ENCODE peak calls at places on chromosomes 13 and 19, in seven cellular contexts. O is Peyer's patch, Q is transverse colon, F is suprapubic skin, D is fibroblast of villous mesenchyme, A is A549, X is pancreas. G is an unnamed sample.

GRCh38 chr13:69389899-69390298 is 717.7 kb upstream of the ATXN8OS start:
- DNase-seq in X (no peak), Q (no peak), A (no peak), D (no peak), O (no peak), F (no peak), G (no peak)

GRCh38 chr19:16930753-16931152 is 42.0 kb downstream of the F2RL3 start:
- DNase-seq in X (peak; percentile 26), Q (no peak), O (no peak), D (no peak), A (no peak), F (no peak), G (no peak)

GRCh38 chr13:19607523-19608078 is 25.9 kb upstream of the MPHOSPH8 start:
- DNase-seq in O (no peak), Q (no peak), D (no peak), F (no peak), X (no peak), A (no peak), G (no peak)

GRCh38 chr19:33208371-33208770 is 14.2 kb downstream of the LRP3 start:
- DNase-seq in Q (no peak), D (no peak), F (no peak), X (peak; percentile 43), A (no peak), O (no peak), G (no peak)

GRCh38 chr19:7831452-7831851 is 1.4 kb downstream of the EVI5L start:
- DNase-seq in D (peak; percentile 38), O (no peak), Q (peak; percentile 25), F (no peak), X (no peak), A (peak; percentile 62), G (peak; percentile 55)

GRCh38 chr13:103866041-103866440 is 799.8 kb upstream of the SLC10A2 start:
- DNase-seq in O (no peak), F (no peak), D (no peak), X (no peak), Q (no peak), A (no peak), G (no peak)

GRCh38 chr13:94345374-94346195 is 133.9 kb downstream of the DCT start:
- DNase-seq in Q (no peak), F (no peak), X (no peak), O (no peak), A (peak; percentile 24), D (no peak), G (no peak)

GRCh38 chr13:29435125-29435911 is 160.2 kb downstream of the SLC7A1 start:
- DNase-seq in F (no peak), O (no peak), D (peak; percentile 95), Q (no peak), X (no peak), A (no peak), G (no peak)

GRCh38 chr19:54463531-54464043 is at the start of gene LENG9:
- DNase-seq in O (peak; percentile 100), F (peak; percentile 100), A (peak; percentile 100), X (peak; percentile 96), Q (peak; percentile 100), D (peak; percentile 99), G (peak; percentile 98)

GRCh38 chr13:110448677-110449076 is 112.8 kb downstream of the RAB20 start:
- DNase-seq in F (no peak), O (no peak), Q (no peak), X (no peak), A (no peak), D (no peak), G (no peak)

GRCh38 chr13:110450016-110450900 is 111.3 kb downstream of the RAB20 start:
- DNase-seq in A (no peak), F (no peak), X (no peak), Q (no peak), D (no peak), O (no peak), G (no peak)

GRCh38 chr13:110448230-110448629 is 113.3 kb downstream of the RAB20 start:
- DNase-seq in A (no peak), X (no peak), D (peak; percentile 84), F (no peak), Q (no peak), O (no peak), G (no peak)

GRCh38 chr13:110450941-110451340 is 110.6 kb downstream of the RAB20 start:
- DNase-seq in A (no peak), F (no peak), Q (no peak), X (no peak), D (no peak), O (no peak), G (no peak)

GRCh38 chr13:110449225-110450015 is 112.1 kb downstream of the RAB20 start:
- DNase-seq in A (no peak), O (no peak), X (no peak), Q (no peak), D (no peak), F (no peak), G (no peak)
- TF ChIP-seq CTCF in A (no peak), O (no peak), X (no peak), Q (no peak), D (no peak), F (no peak), G (no peak)

DNA sequence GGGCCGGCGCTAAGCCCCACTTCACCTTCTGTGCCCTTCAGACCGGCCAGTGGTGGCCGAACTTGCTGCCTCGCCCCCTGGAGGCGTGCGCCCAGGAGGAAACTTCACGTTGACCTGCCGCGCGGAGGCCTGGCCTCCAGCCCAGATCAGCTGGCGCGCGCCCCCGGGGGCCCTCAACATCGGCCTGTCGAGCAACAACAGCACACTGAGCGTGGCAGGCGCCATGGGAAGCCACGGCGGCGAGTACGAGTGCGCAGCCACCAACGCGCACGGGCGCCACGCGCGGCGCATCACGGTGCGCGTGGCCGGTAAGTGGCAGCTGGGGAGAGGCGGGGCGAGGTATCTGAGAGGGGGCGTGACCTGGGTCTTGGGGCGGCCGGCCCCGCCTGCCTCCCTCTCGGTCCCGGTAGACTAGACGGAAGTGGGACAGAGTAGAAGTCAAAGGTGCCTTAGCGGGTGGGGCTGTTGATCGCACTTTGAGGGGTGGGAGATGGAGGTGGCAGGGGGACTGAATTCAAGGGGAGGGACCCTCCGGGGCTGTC is 5.6 kb downstream of the ICAM5 start:
- DNase-seq in A (peak; percentile 61), Q (peak; percentile 74), D (peak; percentile 17), O (peak; percentile 88), F (no peak), X (no peak), G (peak; percentile 39)
- TF ChIP-seq CTCF in A (no peak), Q (no peak), D (peak; percentile 4), O (peak; percentile 3), F (no peak), X (no peak), G (no peak)

DNA sequence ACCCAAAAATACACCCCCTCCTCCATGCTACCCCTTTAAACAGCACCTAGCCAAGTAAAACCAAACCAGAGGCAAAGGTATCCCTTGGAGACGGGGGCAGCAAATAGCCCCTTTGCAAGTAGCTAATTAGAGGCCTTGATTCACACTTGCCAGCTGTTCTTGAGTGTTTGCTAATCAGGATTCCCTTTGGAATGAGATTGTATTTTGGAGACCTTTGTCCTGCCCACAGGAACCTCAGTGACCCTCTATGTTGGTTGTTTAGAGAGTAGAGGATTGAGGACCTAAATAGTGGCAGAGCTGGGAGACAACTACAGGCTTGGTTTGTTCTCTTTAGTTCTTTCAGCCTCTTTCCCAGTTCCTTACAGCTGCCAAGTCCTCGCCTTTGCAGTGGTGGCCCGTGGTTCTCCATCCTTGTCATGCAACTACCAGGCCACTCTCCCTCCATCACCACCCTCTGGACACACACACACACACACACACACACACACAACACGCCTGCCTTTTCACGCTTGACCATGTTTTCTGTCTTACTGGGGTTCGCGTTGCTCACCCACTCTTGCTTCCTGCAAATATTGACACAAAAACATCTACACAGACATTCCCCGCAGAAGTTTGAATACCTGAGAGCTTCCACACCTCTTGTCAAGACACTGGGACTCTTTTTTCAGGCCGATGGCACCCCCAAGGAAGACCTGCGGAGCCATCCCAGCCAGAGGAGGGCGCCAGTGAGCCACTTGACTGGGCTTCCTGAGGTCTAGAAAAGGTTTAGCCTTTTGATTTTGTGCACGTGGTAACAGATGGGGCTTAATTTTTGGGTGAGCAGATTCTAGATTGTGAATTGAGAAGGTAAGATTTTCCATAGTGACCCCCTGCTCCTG is 80.0 kb upstream of the GPR183 start:
- DNase-seq in O (peak; percentile 92), D (peak; percentile 24), A (peak; percentile 30), X (no peak), Q (peak; percentile 80), F (no peak), G (peak; percentile 45)
- TF ChIP-seq CTCF in O (peak; percentile 71), D (peak; percentile 75), A (peak; percentile 36), X (no peak), Q (peak; percentile 64), F (peak; percentile 24), G (peak; percentile 41)

DNA sequence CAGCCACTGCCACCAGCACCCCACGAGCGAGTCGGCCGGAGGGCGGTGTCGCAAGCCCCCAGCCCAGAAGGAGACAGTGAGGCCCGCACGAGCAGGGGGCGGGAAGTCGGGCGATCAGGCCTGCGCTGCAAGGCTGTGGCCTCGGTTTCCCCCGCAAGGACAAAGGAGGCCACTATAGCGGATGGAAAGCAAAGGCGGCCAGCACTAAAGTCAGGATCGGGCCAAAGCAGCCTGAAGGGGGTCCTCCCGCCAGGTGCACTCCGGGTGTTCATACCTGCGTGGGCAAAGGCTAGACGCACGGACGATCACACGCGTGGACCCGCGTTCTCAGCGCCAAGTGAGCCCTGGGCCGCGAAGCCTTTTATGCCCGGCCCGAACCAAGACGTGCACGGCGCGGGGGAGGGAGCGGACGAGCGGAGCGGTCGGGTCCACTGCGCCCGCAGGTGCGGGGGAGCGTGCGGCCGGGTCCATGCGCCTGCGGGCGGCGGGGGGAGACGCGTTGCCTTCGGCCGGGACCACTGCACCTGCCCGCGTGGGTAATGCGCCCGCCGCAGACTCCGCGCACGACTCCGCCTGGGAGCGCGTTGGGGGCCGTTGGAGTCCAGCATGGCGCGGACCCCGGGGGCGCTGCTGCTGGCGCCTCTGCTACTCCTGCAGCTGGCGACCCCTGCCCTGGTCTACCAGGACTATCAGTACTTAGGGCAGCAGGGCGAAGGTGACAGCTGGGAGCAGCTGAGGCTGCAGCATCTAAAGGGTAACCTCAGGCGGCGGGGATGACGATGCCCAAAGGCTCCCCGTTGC is at the start of the genes PRDX2 and THSD8:
- DNase-seq in D (peak; percentile 68), A (no peak), O (peak; percentile 91), Q (peak; percentile 90), X (peak; percentile 92), F (peak; percentile 90), G (peak; percentile 88)
- TF ChIP-seq CTCF in D (no peak), A (no peak), O (peak; percentile 26), Q (no peak), X (no peak), F (no peak), G (peak; percentile 14)

GRCh38 chr19:2495130-2495641 is 19.3 kb downstream of the GADD45B start:
- DNase-seq in Q (peak; percentile 93), A (peak; percentile 81), D (peak; percentile 77), F (peak; percentile 87), O (peak; percentile 91), X (peak; percentile 88), G (no peak)
- TF ChIP-seq CTCF in Q (no peak), A (no peak), D (no peak), F (no peak), O (no peak), X (no peak), G (no peak)

DNA sequence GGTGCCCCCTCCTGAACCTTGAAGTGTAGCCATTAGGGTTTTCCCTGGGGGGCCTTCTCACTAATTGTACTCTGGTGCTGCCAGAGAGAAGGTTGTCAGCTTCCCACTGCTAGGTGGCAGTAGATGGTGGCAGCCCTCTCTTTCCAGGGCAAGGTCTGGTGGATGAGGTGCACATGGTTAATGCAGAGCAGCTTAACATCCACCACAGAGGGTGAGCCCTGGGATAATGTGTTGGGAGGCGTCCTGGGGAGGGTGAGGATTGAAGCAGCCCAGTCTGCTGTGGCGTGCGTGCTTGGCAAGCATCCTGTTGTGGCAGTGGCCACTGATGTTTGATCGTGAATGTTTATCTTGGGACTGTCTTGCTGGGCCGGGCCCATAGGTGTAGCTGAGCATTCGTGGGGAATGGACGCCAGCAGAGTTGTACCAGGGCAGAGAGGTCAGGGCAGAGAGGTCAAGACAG is 5.8 kb downstream of the EGLN2 start:
- DNase-seq in Q (no peak), O (no peak), A (no peak), F (no peak), X (no peak), D (no peak), G (no peak)
- TF ChIP-seq CTCF in Q (no peak), O (no peak), A (peak; percentile 33), F (no peak), X (no peak), D (peak; percentile 24), G (no peak)

G was measured in glutamatergic neuron.